ENCODE peak calls at places on chromosomes 13 and 19, in five cellular contexts. A is kidney; Q is aorta; H is CD8-positive, alpha-beta T cell; C is effector memory CD4-positive, alpha-beta T cell. L is an unnamed sample.

GRCh38 chr13:113655358-113656014 is 2.5 kb downstream of the ATP4B start:
- DNase-seq in A (peak), Q (peak), H (no peak), C (no peak), L (no peak)

GRCh38 chr19:46904114-46905060 is 43.6 kb downstream of the ARHGAP35 start:
- DNase-seq in A (peak), Q (no peak), H (no peak), C (no peak), L (no peak)

GRCh38 chr13:37059848-37060192 is 332 bp upstream of the SUPT20H start:
- DNase-seq in A (no peak), Q (no peak), H (no peak), C (no peak), L (no peak)

GRCh38 chr19:30519607-30520205 is 147.5 kb downstream of the ZNF536 start:
- DNase-seq in A (no peak), Q (no peak), H (no peak), C (no peak), L (no peak)

GRCh38 chr13:51601601-51602348 is 17.5 kb downstream of the WDFY2 start:
- DNase-seq in A (no peak), Q (no peak), H (no peak), C (no peak), L (peak)

GRCh38 chr13:29594310-29594709 is 1.2 kb downstream of the SLC7A1 start:
- DNase-seq in A (no peak), Q (no peak), H (no peak), C (no peak), L (peak)

GRCh38 chr13:105446197-105446596 is 1089.3 kb downstream of the EFNB2 start:
- DNase-seq in A (no peak), Q (no peak), H (no peak), C (no peak), L (no peak)

GRCh38 chr13:78603240-78603947 is at the start of gene POU4F1:
- DNase-seq in A (peak), Q (peak), H (peak), C (peak), L (peak)

GRCh38 chr19:16025108-16026101 is 50.9 kb upstream of the TPM4 start:
- DNase-seq in A (no peak), Q (peak), H (no peak), C (no peak), L (peak)

GRCh38 chr13:100541882-100542545 is 46.6 kb downstream of the GGACT start:
- DNase-seq in A (no peak), Q (no peak), H (no peak), C (no peak), L (no peak)

GRCh38 chr19:28914173-28914572 is 298.8 kb downstream of the UQCRFS1 start:
- DNase-seq in A (no peak), Q (no peak), H (no peak), C (no peak), L (no peak)

GRCh38 chr13:72379581-72379980 is 347.8 kb downstream of the MZT1 start:
- DNase-seq in A (no peak), Q (no peak), H (no peak), C (no peak), L (no peak)

GRCh38 chr13:51315658-51316057 is 23.8 kb upstream of the SERPINE3 start:
- DNase-seq in A (no peak), Q (no peak), H (no peak), C (no peak), L (no peak)

GRCh38 chr19:10005632-10006334 is 4.5 kb downstream of the COL5A3 start:
- DNase-seq in A (no peak), Q (no peak), H (no peak), C (no peak), L (no peak)

GRCh38 chr19:4015705-4016402 is 8.3 kb downstream of the PIAS4 start:
- DNase-seq in A (peak), Q (no peak), H (no peak), C (no peak), L (no peak)

GRCh38 chr13:46146898-46147297 is 35.1 kb downstream of the LCP1 start:
- DNase-seq in A (no peak), Q (no peak), H (no peak), C (no peak), L (no peak)

GRCh38 chr13:110949116-110949515 is 34.2 kb upstream of the ANKRD10 start:
- DNase-seq in A (no peak), Q (no peak), H (no peak), C (no peak), L (no peak)

GRCh38 chr13:113667771-113668490 is 912 bp downstream of the GRK1 start:
- DNase-seq in A (peak), Q (peak), H (no peak), C (no peak), L (no peak)

DNA sequence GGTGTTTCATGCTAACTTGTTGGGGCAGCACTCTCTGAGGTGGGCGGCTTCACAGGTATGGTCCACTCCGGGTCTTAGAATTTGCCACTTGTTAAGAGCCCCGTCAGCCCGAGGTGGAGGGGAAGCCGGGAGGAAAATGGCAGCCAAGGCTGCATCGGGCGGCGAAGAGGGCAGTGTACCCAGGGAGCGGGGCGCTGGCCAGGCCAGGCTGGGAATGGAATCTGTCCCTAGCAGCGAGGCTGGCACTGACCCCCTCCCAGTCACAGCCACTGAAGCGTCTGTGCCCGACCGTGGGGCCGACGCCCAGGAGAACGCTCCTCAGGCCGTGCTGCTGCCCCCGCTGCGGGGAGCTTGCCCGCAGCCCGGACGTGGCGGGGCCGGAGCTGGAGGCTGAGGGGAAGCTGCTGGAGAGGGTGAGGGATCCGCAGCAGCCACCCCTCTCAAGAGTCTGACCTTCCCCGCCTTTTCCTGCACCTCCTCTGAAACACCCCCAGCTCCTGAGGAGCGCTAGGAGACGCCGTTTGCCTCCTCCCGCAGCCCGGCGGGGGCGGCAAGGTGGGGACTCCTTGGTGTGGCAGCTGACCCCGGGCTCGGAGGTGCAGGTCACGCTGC is 313.8 kb upstream of the SPRY2 start:
- DNase-seq in A (peak), Q (peak), H (no peak), C (no peak), L (no peak)
- H3K4me3 ChIP-seq in A (peak), Q (no peak), H (no peak), C (no peak), L (no peak)

GRCh38 chr19:44499559-44499958 is 763 bp downstream of the ZNF180 start:
- DNase-seq in A (no peak), Q (no peak), H (no peak), C (no peak), L (no peak)

GRCh38 chr19:44496711-44497110 is 3.6 kb downstream of the ZNF180 start:
- DNase-seq in A (no peak), Q (no peak), H (no peak), C (no peak), L (no peak)

GRCh38 chr19:44499962-44500949 is at the start of gene ZNF180:
- DNase-seq in A (peak), Q (peak), H (peak), C (peak), L (peak)

DNA sequence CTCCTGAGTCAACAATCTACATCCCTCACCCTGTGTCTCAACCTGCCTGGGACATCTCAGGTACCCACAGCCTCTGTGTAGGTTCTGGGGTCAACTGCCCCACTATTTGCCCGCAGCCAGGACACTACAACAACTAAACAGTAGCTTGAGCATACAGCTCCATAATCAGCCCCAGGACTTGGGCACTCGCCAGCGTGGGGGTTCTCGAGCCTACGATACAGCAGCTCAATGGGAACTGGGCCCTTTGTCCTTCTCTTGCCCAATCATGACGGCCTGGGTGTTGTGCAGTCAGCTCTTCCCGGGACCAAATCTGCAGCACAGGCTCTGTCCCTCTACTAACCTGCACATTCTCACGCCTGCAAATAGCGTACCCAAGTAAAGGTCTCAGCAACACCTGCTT is 1.3 kb downstream of the ZNF180 start:
- DNase-seq in A (peak), Q (no peak), H (no peak), C (no peak), L (no peak)
- H3K4me3 ChIP-seq in A (peak), Q (no peak), H (peak), C (peak), L (no peak)

GRCh38 chr13:50128406-50129048 is 113.3 kb downstream of the KCNRG start:
- DNase-seq in A (peak), Q (no peak), H (no peak), C (no peak), L (no peak)

GRCh38 chr13:50127726-50128291 is 112.6 kb downstream of the KCNRG start:
- DNase-seq in A (peak), Q (no peak), H (no peak), C (no peak), L (peak)

GRCh38 chr13:50129923-50130685 is 114.9 kb downstream of the KCNRG start:
- DNase-seq in A (peak), Q (peak), H (no peak), C (no peak), L (no peak)

GRCh38 chr13:50130686-50131051 is 115.4 kb downstream of the KCNRG start:
- DNase-seq in A (peak), Q (peak), H (no peak), C (no peak), L (no peak)

DNA sequence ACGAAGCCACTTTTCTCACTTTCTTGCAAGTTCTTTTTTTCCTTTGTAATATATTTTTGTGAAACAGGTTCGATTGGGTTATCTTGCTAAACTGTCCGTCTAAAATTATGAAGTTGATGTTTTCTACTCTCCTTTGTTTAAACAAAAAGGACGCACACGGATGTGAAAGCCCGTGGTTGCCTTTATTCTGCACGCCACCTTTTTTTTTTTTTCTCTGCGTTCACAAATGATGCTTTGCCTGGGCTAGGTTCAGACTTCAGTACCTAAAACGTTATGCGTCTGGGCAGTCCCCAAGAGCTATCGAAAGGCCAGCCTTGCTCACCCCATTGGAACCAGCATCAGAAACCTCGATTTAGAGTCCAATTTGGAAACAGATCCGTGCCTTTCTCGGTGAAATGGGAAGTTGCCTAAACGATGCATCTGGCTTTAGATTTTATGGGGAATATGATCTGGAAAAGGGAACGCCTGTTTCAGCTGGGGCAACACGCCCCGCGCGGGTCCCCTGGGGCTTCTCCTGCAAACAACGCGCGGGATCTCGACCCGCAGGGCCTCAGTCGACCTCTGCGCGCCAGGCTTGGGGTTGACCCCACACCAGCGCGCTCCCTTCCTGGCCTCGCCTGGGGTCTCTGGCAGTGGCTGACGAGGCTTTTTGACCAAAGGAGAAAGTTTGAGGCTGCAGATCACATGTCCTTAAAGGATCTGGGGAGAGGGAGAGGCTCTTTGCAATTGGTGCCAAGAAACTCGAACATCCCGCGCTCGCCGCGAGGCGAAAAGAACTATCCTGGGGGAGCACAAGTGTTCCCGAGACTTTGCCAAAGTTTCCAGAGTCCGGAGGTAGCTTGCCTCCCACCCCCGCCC is 114.0 kb downstream of the KCNRG start:
- DNase-seq in A (peak), Q (no peak), H (no peak), C (no peak), L (no peak)
- H3K4me3 ChIP-seq in A (peak), Q (peak), H (no peak), C (peak), L (peak)

GRCh38 chr13:67623630-67624029 is 393.5 kb upstream of the PCDH9 start:
- DNase-seq in A (no peak), Q (no peak), H (no peak), C (no peak), L (no peak)
- H3K4me3 ChIP-seq in A (no peak), Q (no peak), H (no peak), C (no peak), L (no peak)

GRCh38 chr13:94342436-94343242 is 136.8 kb downstream of the DCT start:
- DNase-seq in A (no peak), Q (peak), H (no peak), C (no peak), L (no peak)
- H3K4me3 ChIP-seq in A (no peak), Q (no peak), H (no peak), C (no peak), L (no peak)

GRCh38 chr19:18257503-18258470 is 16.5 kb downstream of the IQCN start:
- DNase-seq in A (no peak), Q (no peak), H (no peak), C (no peak), L (no peak)

GRCh38 chr19:18252370-18252717 is 21.9 kb downstream of the IQCN start:
- DNase-seq in A (no peak), Q (no peak), H (no peak), C (no peak), L (no peak)

GRCh38 chr19:18253130-18253529 is 21.1 kb downstream of the IQCN start:
- DNase-seq in A (no peak), Q (no peak), H (no peak), C (no peak), L (no peak)

GRCh38 chr19:18253716-18254115 is 20.5 kb downstream of the IQCN start:
- DNase-seq in A (peak), Q (no peak), H (no peak), C (no peak), L (peak)

GRCh38 chr19:18254546-18255500 is 19.4 kb downstream of the IQCN start:
- DNase-seq in A (peak), Q (no peak), H (no peak), C (no peak), L (peak)
- H3K4me3 ChIP-seq in A (no peak), Q (no peak), H (no peak), C (no peak), L (no peak)